ENCODE peak calls at places on chromosomes 4 and X, in seven cellular contexts. One of them, this sample, is unnamed.

GRCh38 chr4:118985170-118986000 is 96.7 kb downstream of the SYNPO2 start:
- DNase-seq in activated B cell treated with CpG ODN at 0.5 μM for 24 hours: no peak
- DNase-seq in mucosa of descending colon: no peak
- DNase-seq in HCT116: no peak
- DNase-seq in progenitor cell of endocrine pancreas: no peak
- DNase-seq in uterus: no peak
- DNase-seq in MM.1S: no peak
- DNase-seq in this sample: no peak

GRCh38 chrX:28586291-28586690 is 955 bp upstream of the IL1RAPL1 start:
- DNase-seq in activated B cell treated with CpG ODN at 0.5 μM for 24 hours: no peak
- DNase-seq in mucosa of descending colon: no peak
- DNase-seq in HCT116: no peak
- DNase-seq in progenitor cell of endocrine pancreas: no peak
- DNase-seq in uterus: peak
- DNase-seq in MM.1S: no peak
- DNase-seq in this sample: no peak

GRCh38 chr4:73446336-73446938 is 10.4 kb downstream of the AFP start:
- DNase-seq in activated B cell treated with CpG ODN at 0.5 μM for 24 hours: no peak
- DNase-seq in mucosa of descending colon: no peak
- DNase-seq in HCT116: peak
- DNase-seq in progenitor cell of endocrine pancreas: no peak
- DNase-seq in uterus: no peak
- DNase-seq in MM.1S: peak
- DNase-seq in this sample: no peak

GRCh38 chrX:121635141-121635540 is 587.7 kb downstream of the GLUD2 start:
- DNase-seq in activated B cell treated with CpG ODN at 0.5 μM for 24 hours: no peak
- DNase-seq in mucosa of descending colon: no peak
- DNase-seq in HCT116: no peak
- DNase-seq in progenitor cell of endocrine pancreas: no peak
- DNase-seq in uterus: no peak
- DNase-seq in MM.1S: no peak
- DNase-seq in this sample: no peak

GRCh38 chr4:23945521-23946017 is 55.7 kb upstream of the PPARGC1A start:
- DNase-seq in activated B cell treated with CpG ODN at 0.5 μM for 24 hours: no peak
- DNase-seq in mucosa of descending colon: no peak
- DNase-seq in HCT116: no peak
- DNase-seq in progenitor cell of endocrine pancreas: no peak
- DNase-seq in uterus: no peak
- DNase-seq in MM.1S: no peak
- DNase-seq in this sample: no peak

GRCh38 chr4:84730375-84730774 is 147.4 kb downstream of the CDS1 start:
- DNase-seq in activated B cell treated with CpG ODN at 0.5 μM for 24 hours: no peak
- DNase-seq in mucosa of descending colon: no peak
- DNase-seq in HCT116: no peak
- DNase-seq in progenitor cell of endocrine pancreas: no peak
- DNase-seq in uterus: no peak
- DNase-seq in MM.1S: peak
- DNase-seq in this sample: no peak

GRCh38 chr4:161680146-161680545 is 483.7 kb downstream of the FSTL5 start:
- DNase-seq in activated B cell treated with CpG ODN at 0.5 μM for 24 hours: no peak
- DNase-seq in mucosa of descending colon: no peak
- DNase-seq in HCT116: no peak
- DNase-seq in progenitor cell of endocrine pancreas: no peak
- DNase-seq in uterus: no peak
- DNase-seq in MM.1S: no peak
- DNase-seq in this sample: no peak

GRCh38 chr4:8539661-8540060 is 40.5 kb upstream of the GPR78 start:
- DNase-seq in activated B cell treated with CpG ODN at 0.5 μM for 24 hours: no peak
- DNase-seq in mucosa of descending colon: no peak
- DNase-seq in HCT116: no peak
- DNase-seq in progenitor cell of endocrine pancreas: no peak
- DNase-seq in uterus: no peak
- DNase-seq in MM.1S: peak
- DNase-seq in this sample: no peak

GRCh38 chr4:66045913-66046312 is 375.6 kb upstream of the EPHA5 start:
- DNase-seq in activated B cell treated with CpG ODN at 0.5 μM for 24 hours: no peak
- DNase-seq in mucosa of descending colon: no peak
- DNase-seq in HCT116: no peak
- DNase-seq in progenitor cell of endocrine pancreas: no peak
- DNase-seq in uterus: no peak
- DNase-seq in MM.1S: no peak
- DNase-seq in this sample: no peak

GRCh38 chrX:47217121-47217851 is 1.2 kb upstream of the CDK16 start:
- DNase-seq in activated B cell treated with CpG ODN at 0.5 μM for 24 hours: no peak
- DNase-seq in mucosa of descending colon: no peak
- DNase-seq in HCT116: no peak
- DNase-seq in progenitor cell of endocrine pancreas: no peak
- DNase-seq in uterus: no peak
- DNase-seq in MM.1S: no peak
- DNase-seq in this sample: no peak

GRCh38 chrX:33194876-33195433 is 16.4 kb downstream of the DMD start:
- DNase-seq in activated B cell treated with CpG ODN at 0.5 μM for 24 hours: no peak
- DNase-seq in mucosa of descending colon: no peak
- DNase-seq in HCT116: no peak
- DNase-seq in progenitor cell of endocrine pancreas: no peak
- DNase-seq in uterus: no peak
- DNase-seq in MM.1S: no peak
- DNase-seq in this sample: no peak

GRCh38 chrX:47080915-47081236 is 2.6 kb downstream of the RGN start:
- DNase-seq in activated B cell treated with CpG ODN at 0.5 μM for 24 hours: no peak
- DNase-seq in mucosa of descending colon: no peak
- DNase-seq in HCT116: no peak
- DNase-seq in progenitor cell of endocrine pancreas: no peak
- DNase-seq in uterus: no peak
- DNase-seq in MM.1S: no peak
- DNase-seq in this sample: no peak

GRCh38 chr4:85147481-85148076 is 181.1 kb upstream of the WDFY3 start:
- DNase-seq in activated B cell treated with CpG ODN at 0.5 μM for 24 hours: no peak
- DNase-seq in mucosa of descending colon: no peak
- DNase-seq in HCT116: peak
- DNase-seq in progenitor cell of endocrine pancreas: no peak
- DNase-seq in uterus: no peak
- DNase-seq in MM.1S: peak
- DNase-seq in this sample: no peak

GRCh38 chr4:46506876-46507275 is 116.9 kb upstream of the GABRA2 start:
- DNase-seq in activated B cell treated with CpG ODN at 0.5 μM for 24 hours: no peak
- DNase-seq in mucosa of descending colon: no peak
- DNase-seq in HCT116: no peak
- DNase-seq in progenitor cell of endocrine pancreas: no peak
- DNase-seq in uterus: no peak
- DNase-seq in MM.1S: no peak
- DNase-seq in this sample: no peak

GRCh38 chr4:95092762-95093161 is 335.0 kb downstream of the BMPR1B start:
- DNase-seq in activated B cell treated with CpG ODN at 0.5 μM for 24 hours: no peak
- DNase-seq in mucosa of descending colon: no peak
- DNase-seq in HCT116: no peak
- DNase-seq in progenitor cell of endocrine pancreas: no peak
- DNase-seq in uterus: no peak
- DNase-seq in MM.1S: peak
- DNase-seq in this sample: no peak

GRCh38 chrX:103776586-103776985 is at the start of gene PLP1:
- DNase-seq in activated B cell treated with CpG ODN at 0.5 μM for 24 hours: no peak
- DNase-seq in mucosa of descending colon: no peak
- DNase-seq in HCT116: no peak
- DNase-seq in progenitor cell of endocrine pancreas: no peak
- DNase-seq in uterus: no peak
- DNase-seq in MM.1S: no peak
- DNase-seq in this sample: no peak

GRCh38 chr4:48575964-48576363 is 85.9 kb downstream of the ZAR1 start:
- DNase-seq in activated B cell treated with CpG ODN at 0.5 μM for 24 hours: no peak
- DNase-seq in mucosa of descending colon: no peak
- DNase-seq in HCT116: no peak
- DNase-seq in progenitor cell of endocrine pancreas: no peak
- DNase-seq in uterus: no peak
- DNase-seq in MM.1S: no peak
- DNase-seq in this sample: no peak

GRCh38 chr4:17707671-17708070 is 73.8 kb downstream of the FAM184B start:
- DNase-seq in activated B cell treated with CpG ODN at 0.5 μM for 24 hours: no peak
- DNase-seq in mucosa of descending colon: no peak
- DNase-seq in HCT116: no peak
- DNase-seq in progenitor cell of endocrine pancreas: no peak
- DNase-seq in uterus: no peak
- DNase-seq in MM.1S: no peak
- DNase-seq in this sample: no peak

GRCh38 chrX:29012867-29013266 is 425.6 kb downstream of the IL1RAPL1 start:
- DNase-seq in activated B cell treated with CpG ODN at 0.5 μM for 24 hours: no peak
- DNase-seq in mucosa of descending colon: no peak
- DNase-seq in HCT116: no peak
- DNase-seq in progenitor cell of endocrine pancreas: no peak
- DNase-seq in uterus: no peak
- DNase-seq in MM.1S: peak
- DNase-seq in this sample: no peak

GRCh38 chr4:47442980-47443379 is 20.5 kb downstream of the COMMD8 start:
- DNase-seq in activated B cell treated with CpG ODN at 0.5 μM for 24 hours: no peak
- DNase-seq in mucosa of descending colon: no peak
- DNase-seq in HCT116: no peak
- DNase-seq in progenitor cell of endocrine pancreas: no peak
- DNase-seq in uterus: no peak
- DNase-seq in MM.1S: peak
- DNase-seq in this sample: no peak

GRCh38 chr4:102493257-102493656 is 7.9 kb upstream of the NFKB1 start:
- DNase-seq in activated B cell treated with CpG ODN at 0.5 μM for 24 hours: no peak
- DNase-seq in mucosa of descending colon: no peak
- DNase-seq in HCT116: no peak
- DNase-seq in progenitor cell of endocrine pancreas: no peak
- DNase-seq in uterus: no peak
- DNase-seq in MM.1S: no peak
- DNase-seq in this sample: no peak

GRCh38 chr4:130197946-130198345 is 1102.0 kb downstream of the C4orf33 start:
- DNase-seq in activated B cell treated with CpG ODN at 0.5 μM for 24 hours: no peak
- DNase-seq in mucosa of descending colon: no peak
- DNase-seq in HCT116: no peak
- DNase-seq in progenitor cell of endocrine pancreas: no peak
- DNase-seq in uterus: no peak
- DNase-seq in MM.1S: no peak
- DNase-seq in this sample: no peak

GRCh38 chr4:183394166-183394951 is 50.1 kb upstream of the CDKN2AIP start:
- DNase-seq in activated B cell treated with CpG ODN at 0.5 μM for 24 hours: no peak
- DNase-seq in mucosa of descending colon: no peak
- DNase-seq in HCT116: no peak
- DNase-seq in progenitor cell of endocrine pancreas: no peak
- DNase-seq in uterus: no peak
- DNase-seq in MM.1S: no peak
- DNase-seq in this sample: no peak

GRCh38 chr4:1376841-1377605 is 29.2 kb downstream of the NKX1-1 start:
- DNase-seq in activated B cell treated with CpG ODN at 0.5 μM for 24 hours: no peak
- DNase-seq in mucosa of descending colon: peak
- DNase-seq in HCT116: no peak
- DNase-seq in progenitor cell of endocrine pancreas: no peak
- DNase-seq in uterus: no peak
- DNase-seq in MM.1S: no peak
- DNase-seq in this sample: no peak
- TF ChIP-seq CTCF in activated B cell treated with CpG ODN at 0.5 μM for 24 hours: no peak
- TF ChIP-seq CTCF in mucosa of descending colon: no peak
- TF ChIP-seq CTCF in HCT116: no peak
- TF ChIP-seq CTCF in progenitor cell of endocrine pancreas: peak
- TF ChIP-seq CTCF in uterus: no peak
- TF ChIP-seq CTCF in MM.1S: no peak
- TF ChIP-seq CTCF in this sample: no peak

GRCh38 chr4:13917010-13917409 is 289.5 kb upstream of the BOD1L1 start:
- DNase-seq in activated B cell treated with CpG ODN at 0.5 μM for 24 hours: no peak
- DNase-seq in mucosa of descending colon: no peak
- DNase-seq in HCT116: no peak
- DNase-seq in progenitor cell of endocrine pancreas: no peak
- DNase-seq in uterus: no peak
- DNase-seq in MM.1S: no peak
- DNase-seq in this sample: no peak
- TF ChIP-seq CTCF in activated B cell treated with CpG ODN at 0.5 μM for 24 hours: no peak
- TF ChIP-seq CTCF in mucosa of descending colon: no peak
- TF ChIP-seq CTCF in HCT116: no peak
- TF ChIP-seq CTCF in progenitor cell of endocrine pancreas: no peak
- TF ChIP-seq CTCF in uterus: no peak
- TF ChIP-seq CTCF in MM.1S: no peak
- TF ChIP-seq CTCF in this sample: no peak

DNA sequence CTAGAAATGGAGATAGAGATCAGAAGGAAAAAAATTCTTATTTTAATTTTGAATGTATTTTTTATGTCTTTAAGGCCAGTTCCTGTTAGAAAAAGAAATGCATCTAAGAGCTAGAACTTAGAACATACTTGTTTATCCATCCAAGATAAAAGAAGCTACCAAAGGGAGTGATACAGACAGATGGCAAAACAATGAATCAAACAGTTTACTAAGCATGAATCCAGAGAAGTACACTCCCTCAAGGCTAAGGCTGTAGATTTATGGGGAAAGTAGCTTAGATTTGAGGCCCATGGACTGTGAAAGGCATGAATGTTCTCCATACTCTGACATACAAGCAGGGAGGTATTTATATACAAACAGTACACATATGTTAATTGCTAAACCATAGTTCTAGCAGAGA is 255.3 kb upstream of the NRK start:
- DNase-seq in activated B cell treated with CpG ODN at 0.5 μM for 24 hours: no peak
- DNase-seq in mucosa of descending colon: no peak
- DNase-seq in HCT116: no peak
- DNase-seq in progenitor cell of endocrine pancreas: no peak
- DNase-seq in uterus: no peak
- DNase-seq in MM.1S: no peak
- DNase-seq in this sample: no peak
- TF ChIP-seq CTCF in activated B cell treated with CpG ODN at 0.5 μM for 24 hours: no peak
- TF ChIP-seq CTCF in mucosa of descending colon: no peak
- TF ChIP-seq CTCF in HCT116: no peak
- TF ChIP-seq CTCF in progenitor cell of endocrine pancreas: no peak
- TF ChIP-seq CTCF in uterus: no peak
- TF ChIP-seq CTCF in MM.1S: no peak
- TF ChIP-seq CTCF in this sample: no peak

GRCh38 chr4:180953572-180953971 is 1289.6 kb upstream of the TENM3 start:
- DNase-seq in activated B cell treated with CpG ODN at 0.5 μM for 24 hours: no peak
- DNase-seq in mucosa of descending colon: no peak
- DNase-seq in HCT116: peak
- DNase-seq in progenitor cell of endocrine pancreas: no peak
- DNase-seq in uterus: no peak
- DNase-seq in MM.1S: no peak
- DNase-seq in this sample: no peak
- TF ChIP-seq CTCF in activated B cell treated with CpG ODN at 0.5 μM for 24 hours: no peak
- TF ChIP-seq CTCF in mucosa of descending colon: no peak
- TF ChIP-seq CTCF in HCT116: peak
- TF ChIP-seq CTCF in progenitor cell of endocrine pancreas: peak
- TF ChIP-seq CTCF in uterus: no peak
- TF ChIP-seq CTCF in MM.1S: peak
- TF ChIP-seq CTCF in this sample: no peak

GRCh38 chrX:85627363-85627762 is 247.9 kb upstream of the POF1B start:
- DNase-seq in activated B cell treated with CpG ODN at 0.5 μM for 24 hours: no peak
- DNase-seq in mucosa of descending colon: no peak
- DNase-seq in HCT116: no peak
- DNase-seq in progenitor cell of endocrine pancreas: no peak
- DNase-seq in uterus: no peak
- DNase-seq in MM.1S: no peak
- DNase-seq in this sample: no peak

DNA sequence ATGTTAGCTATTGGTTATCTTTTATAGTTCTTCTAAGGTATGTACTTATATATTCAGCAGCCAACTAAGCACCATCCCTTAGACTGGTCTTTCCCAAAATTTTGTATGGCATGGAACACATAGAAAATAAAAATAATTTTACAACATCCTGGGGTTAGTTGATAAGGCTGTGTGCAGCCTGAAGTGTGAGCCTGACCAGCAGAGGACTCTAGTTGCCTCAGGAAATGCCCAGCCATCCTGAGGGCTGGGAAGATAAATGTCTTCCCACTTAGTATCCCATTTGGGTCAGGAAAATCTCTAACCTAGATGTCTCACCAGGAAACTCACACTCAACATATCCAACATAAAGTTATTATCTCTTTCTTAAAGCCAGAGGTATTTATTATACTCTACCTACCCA is 251.4 kb upstream of the POF1B start:
- DNase-seq in activated B cell treated with CpG ODN at 0.5 μM for 24 hours: no peak
- DNase-seq in mucosa of descending colon: no peak
- DNase-seq in HCT116: no peak
- DNase-seq in progenitor cell of endocrine pancreas: no peak
- DNase-seq in uterus: no peak
- DNase-seq in MM.1S: no peak
- DNase-seq in this sample: no peak
- TF ChIP-seq CTCF in activated B cell treated with CpG ODN at 0.5 μM for 24 hours: no peak
- TF ChIP-seq CTCF in mucosa of descending colon: no peak
- TF ChIP-seq CTCF in HCT116: no peak
- TF ChIP-seq CTCF in progenitor cell of endocrine pancreas: no peak
- TF ChIP-seq CTCF in uterus: no peak
- TF ChIP-seq CTCF in MM.1S: no peak
- TF ChIP-seq CTCF in this sample: no peak